ENCODE peak calls at places on chromosome X, in four cellular contexts. K is RWPE2, D is heart right ventricle, S is kidney. X is an unnamed sample.

GRCh38 chrX:15087747-15088146 is 182.1 kb downstream of the ASB9 start:
- DNase-seq in K (no peak), D (no peak), S (no peak), X (no peak)

GRCh38 chrX:112832481-112833095 is 8.0 kb downstream of the AMOT start:
- DNase-seq in K (no peak), D (no peak), S (peak; percentile 76), X (peak; percentile 71)

GRCh38 chrX:147180886-147181285 is 366.3 kb upstream of the CXorf51A start:
- DNase-seq in K (no peak), D (no peak), S (no peak), X (no peak)

GRCh38 chrX:41922694-41923171 is 621 bp downstream of the CASK start:
- DNase-seq in K (no peak), D (peak; percentile 4), S (peak; percentile 73), X (peak; percentile 30)

GRCh38 chrX:134600714-134601113 is 57.6 kb downstream of the PLAC1 start:
- DNase-seq in K (no peak), D (no peak), S (no peak), X (no peak)

GRCh38 chrX:19775830-19776498 is 111.4 kb downstream of the SH3KBP1 start:
- DNase-seq in K (no peak), D (peak; percentile 19), S (no peak), X (no peak)

GRCh38 chrX:12115377-12115776 is 22.9 kb upstream of the FRMPD4 start:
- DNase-seq in K (no peak), D (no peak), S (no peak), X (no peak)

GRCh38 chrX:102745513-102746133 is 25.1 kb downstream of the GPRASP3 start:
- DNase-seq in K (no peak), D (no peak), S (peak; percentile 71), X (peak; percentile 54)

GRCh38 chrX:66616944-66617343 is 21.9 kb downstream of the EDA2R start:
- DNase-seq in K (no peak), D (no peak), S (no peak), X (no peak)

GRCh38 chrX:41909068-41909467 is 14.3 kb downstream of the CASK start:
- DNase-seq in K (no peak), D (no peak), S (no peak), X (no peak)

GRCh38 chrX:119398974-119399771 is at the start of gene SLC25A43:
- DNase-seq in K (no peak), D (peak; percentile 22), S (peak; percentile 81), X (peak; percentile 29)

GRCh38 chrX:10030570-10030969 is 63.4 kb downstream of the CLDN34 start:
- DNase-seq in K (no peak), D (no peak), S (no peak), X (peak; percentile 24)

GRCh38 chrX:9390693-9391368 is 74.0 kb upstream of the TBL1X start:
- DNase-seq in K (no peak), D (no peak), S (no peak), X (no peak)

GRCh38 chrX:19625612-19626011 is 110.3 kb upstream of the MAP3K15 start:
- DNase-seq in K (no peak), D (no peak), S (no peak), X (no peak)

GRCh38 chrX:110944793-110945466 is 149.3 kb upstream of the CHRDL1 start:
- DNase-seq in K (no peak), D (no peak), S (no peak), X (peak; percentile 67)

GRCh38 chrX:110941906-110942305 is 146.3 kb upstream of the CHRDL1 start:
- DNase-seq in K (no peak), D (no peak), S (no peak), X (no peak)

GRCh38 chrX:110938977-110939732 is 143.5 kb upstream of the CHRDL1 start:
- DNase-seq in K (no peak), D (no peak), S (no peak), X (peak; percentile 45)

GRCh38 chrX:110944323-110944761 is 148.7 kb upstream of the CHRDL1 start:
- DNase-seq in K (no peak), D (no peak), S (no peak), X (peak; percentile 59)
- H3K4me3 ChIP-seq in K (no peak overlapping the region), D (no peak overlapping the region), S (no peak overlapping the region), X (peak overlapping the region; percentile 3)

DNA sequence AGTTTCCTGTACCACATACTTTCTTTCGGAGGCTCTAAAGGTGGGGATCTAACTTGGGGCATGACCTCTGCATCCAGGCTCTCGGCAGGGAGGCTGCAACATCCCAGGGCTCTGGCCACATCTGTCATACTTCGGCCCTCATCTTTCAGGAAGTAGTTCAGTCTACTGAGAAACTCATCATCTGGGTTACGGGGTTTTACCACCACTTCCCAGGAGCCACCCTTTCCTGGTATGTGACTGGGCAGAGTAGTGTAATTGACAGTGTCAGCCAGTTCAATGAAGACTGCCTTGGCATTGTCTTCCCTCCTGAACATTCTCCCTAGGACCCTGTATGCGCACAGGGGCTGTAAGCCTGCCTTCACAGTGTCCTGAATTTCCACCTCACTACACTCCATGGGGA is 2.8 kb downstream of the PNMA5 start:
- DNase-seq in K (no peak), D (no peak), S (no peak), X (no peak)
- H3K27ac ChIP-seq in K (no peak overlapping the region), D (no peak overlapping the region), S (no peak overlapping the region), X (no peak overlapping the region)

GRCh38 chrX:7147431-7147977 is at the start of gene STS:
- DNase-seq in K (no peak), D (peak; percentile 25), S (peak; percentile 84), X (peak; percentile 9)
- H3K4me1 ChIP-seq in K (peaks cover 4% of the 10 kb centered on the region), D (no peaks in the 10 kb centered on the region), S (peaks cover 3% of the 10 kb centered on the region), X (peaks cover 9% of the 10 kb centered on the region)

GRCh38 chrX:24055043-24055356 is 244 bp downstream of the EIF2S3 start:
- DNase-seq in K (no peak), D (no peak), S (no peak), X (no peak)
- H3K4me3 ChIP-seq in K (no peak overlapping the region), D (no peak overlapping the region), S (no peak overlapping the region), X (no peak overlapping the region)

DNA sequence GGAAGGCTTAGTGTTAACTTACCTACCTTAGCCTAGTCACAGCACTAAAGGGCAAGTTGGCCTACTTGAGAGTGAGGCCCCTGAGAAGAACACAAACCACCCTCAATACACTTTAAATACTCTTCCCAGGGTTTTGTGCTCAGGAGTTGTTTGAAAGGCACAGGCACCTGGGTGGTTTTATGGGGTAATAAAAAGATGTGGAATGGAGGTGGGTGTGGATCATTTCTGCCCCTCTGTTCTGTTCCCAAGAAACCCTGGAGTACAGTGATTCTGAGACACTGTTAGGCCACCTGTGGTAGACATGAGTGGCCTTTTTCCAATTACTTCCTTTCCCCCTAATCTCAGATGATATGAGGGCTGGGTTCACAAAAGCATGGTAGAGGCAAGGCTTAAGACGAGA is 113.4 kb upstream of the C1GALT1C1 start:
- DNase-seq in K (no peak), D (no peak), S (no peak), X (no peak)
- H3K27ac ChIP-seq in K (no peak overlapping the region), D (no peak overlapping the region), S (no peak overlapping the region), X (no peak overlapping the region)

DNA sequence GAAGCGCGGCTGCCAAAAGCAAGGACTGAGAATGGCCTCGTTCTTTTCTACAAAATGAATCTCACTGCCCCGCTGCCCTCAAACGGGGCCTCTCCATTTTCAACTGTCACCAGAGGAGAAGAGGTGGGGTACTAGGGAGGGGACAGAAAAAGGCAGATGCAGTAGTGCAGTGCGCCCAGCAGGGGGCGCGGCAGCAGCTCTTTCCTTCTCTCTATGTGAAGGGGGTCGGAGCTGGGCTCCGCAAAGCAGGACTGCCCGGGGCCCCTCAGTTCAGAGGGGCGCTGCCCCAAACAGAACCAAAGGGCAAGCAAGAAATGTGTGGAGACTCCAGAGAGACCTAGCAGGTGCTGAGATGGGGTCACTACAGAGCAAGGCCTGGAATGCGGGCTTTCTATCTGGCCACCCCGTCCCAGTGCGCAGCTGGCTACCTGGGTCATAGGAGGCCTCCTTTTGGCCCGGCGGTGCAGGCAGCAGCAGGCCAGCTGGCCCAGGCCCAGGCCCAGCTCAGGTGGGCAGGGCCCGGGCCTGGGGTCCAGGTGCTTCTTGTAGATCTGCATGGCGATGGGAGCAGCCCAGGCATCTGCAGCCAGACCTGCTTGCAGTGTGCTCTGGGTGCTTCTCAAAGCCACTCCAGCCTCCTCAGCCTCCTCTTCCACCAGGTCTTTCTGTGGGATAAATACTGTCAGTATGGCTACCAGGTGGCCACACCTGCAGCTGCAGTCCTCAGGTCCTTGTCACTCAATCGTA is 5.9 kb downstream of the IRAK1 start:
- DNase-seq in K (no peak), D (no peak), S (peak; percentile 68), X (no peak)
- H3K4me1 ChIP-seq in K (peaks cover 8% of the 10 kb centered on the region), D (no peaks in the 10 kb centered on the region), S (peaks cover 2% of the 10 kb centered on the region), X (peaks cover 5% of the 10 kb centered on the region)

GRCh38 chrX:77901506-77901905 is 2.2 kb downstream of the COX7B start:
- DNase-seq in K (no peak), D (no peak), S (no peak), X (no peak)
- H3K4me3 ChIP-seq in K (no peak overlapping the region), D (peak overlapping the region; percentile 72), S (peak overlapping the region; percentile 99), X (no peak overlapping the region)